ENCODE peak calls at places on chromosomes 1 and 21, in seven cellular contexts. One of them, this sample, is unnamed.

GRCh38 chr1:39876136-39876535 is 7.2 kb downstream of the TRIT1 start:
- DNase-seq in heart left ventricle: no peak
- DNase-seq in adrenal gland: no peak
- DNase-seq in endothelial cell of umbilical vein: no peak
- DNase-seq in thyroid gland: no peak
- DNase-seq in prostate gland: no peak
- DNase-seq in ovary: no peak
- DNase-seq in this sample: no peak

GRCh38 chr1:229310833-229311232 is 32.0 kb downstream of the CCSAP start:
- DNase-seq in adrenal gland: no peak
- DNase-seq in endothelial cell of umbilical vein: no peak
- DNase-seq in prostate gland: no peak
- DNase-seq in ovary: no peak
- DNase-seq in heart left ventricle: no peak
- DNase-seq in thyroid gland: no peak
- DNase-seq in this sample: no peak

GRCh38 chr1:179091691-179092165 is 9.9 kb downstream of the TOR3A start:
- DNase-seq in endothelial cell of umbilical vein: no peak
- DNase-seq in prostate gland: peak
- DNase-seq in adrenal gland: peak
- DNase-seq in ovary: peak
- DNase-seq in thyroid gland: peak
- DNase-seq in heart left ventricle: peak
- DNase-seq in this sample: no peak

GRCh38 chr1:117093091-117093534 is 28.4 kb downstream of the TRIM45 start:
- DNase-seq in adrenal gland: peak
- DNase-seq in thyroid gland: peak
- DNase-seq in prostate gland: no peak
- DNase-seq in heart left ventricle: peak
- DNase-seq in ovary: peak
- DNase-seq in endothelial cell of umbilical vein: peak
- DNase-seq in this sample: peak

GRCh38 chr1:43011020-43011419 is 52.4 kb upstream of the SLC2A1 start:
- DNase-seq in thyroid gland: no peak
- DNase-seq in ovary: no peak
- DNase-seq in heart left ventricle: no peak
- DNase-seq in adrenal gland: no peak
- DNase-seq in prostate gland: no peak
- DNase-seq in endothelial cell of umbilical vein: no peak
- DNase-seq in this sample: no peak

GRCh38 chr1:212235848-212236247 is 49.4 kb upstream of the PPP2R5A start:
- DNase-seq in adrenal gland: no peak
- DNase-seq in prostate gland: no peak
- DNase-seq in thyroid gland: no peak
- DNase-seq in heart left ventricle: no peak
- DNase-seq in ovary: no peak
- DNase-seq in endothelial cell of umbilical vein: no peak
- DNase-seq in this sample: no peak

GRCh38 chr1:67973061-67973460 is 77.4 kb downstream of the DIRAS3 start:
- DNase-seq in ovary: no peak
- DNase-seq in thyroid gland: no peak
- DNase-seq in prostate gland: no peak
- DNase-seq in heart left ventricle: no peak
- DNase-seq in endothelial cell of umbilical vein: no peak
- DNase-seq in adrenal gland: no peak
- DNase-seq in this sample: no peak

GRCh38 chr1:72284084-72284397 is 1.7 kb upstream of the NEGR1 start:
- DNase-seq in heart left ventricle: no peak
- DNase-seq in endothelial cell of umbilical vein: no peak
- DNase-seq in thyroid gland: no peak
- DNase-seq in adrenal gland: no peak
- DNase-seq in ovary: no peak
- DNase-seq in prostate gland: no peak
- DNase-seq in this sample: no peak

GRCh38 chr1:210683403-210684047 is 354.8 kb downstream of the HHAT start:
- DNase-seq in adrenal gland: no peak
- DNase-seq in prostate gland: no peak
- DNase-seq in ovary: no peak
- DNase-seq in endothelial cell of umbilical vein: no peak
- DNase-seq in thyroid gland: no peak
- DNase-seq in heart left ventricle: no peak
- DNase-seq in this sample: no peak

GRCh38 chr1:54273837-54274192 is 73.8 kb downstream of the MRPL37 start:
- DNase-seq in thyroid gland: peak
- DNase-seq in heart left ventricle: peak
- DNase-seq in ovary: peak
- DNase-seq in adrenal gland: peak
- DNase-seq in endothelial cell of umbilical vein: no peak
- DNase-seq in prostate gland: no peak
- DNase-seq in this sample: peak

GRCh38 chr1:216846339-216846738 is 123.1 kb upstream of the ESRRG start:
- DNase-seq in prostate gland: no peak
- DNase-seq in thyroid gland: no peak
- DNase-seq in ovary: no peak
- DNase-seq in heart left ventricle: no peak
- DNase-seq in endothelial cell of umbilical vein: no peak
- DNase-seq in adrenal gland: no peak
- DNase-seq in this sample: no peak

GRCh38 chr1:196557797-196558196 is 50.4 kb downstream of the KCNT2 start:
- DNase-seq in prostate gland: no peak
- DNase-seq in endothelial cell of umbilical vein: peak
- DNase-seq in thyroid gland: no peak
- DNase-seq in ovary: no peak
- DNase-seq in heart left ventricle: no peak
- DNase-seq in adrenal gland: no peak
- DNase-seq in this sample: no peak

GRCh38 chr1:187264995-187265602 is 436.4 kb downstream of the PLA2G4A start:
- DNase-seq in prostate gland: peak
- DNase-seq in thyroid gland: no peak
- DNase-seq in ovary: peak
- DNase-seq in endothelial cell of umbilical vein: peak
- DNase-seq in adrenal gland: peak
- DNase-seq in heart left ventricle: no peak
- DNase-seq in this sample: peak

GRCh38 chr1:214558002-214558770 is 6.8 kb upstream of the PTPN14 start:
- DNase-seq in adrenal gland: peak
- DNase-seq in thyroid gland: no peak
- DNase-seq in endothelial cell of umbilical vein: peak
- DNase-seq in ovary: peak
- DNase-seq in heart left ventricle: peak
- DNase-seq in prostate gland: no peak
- DNase-seq in this sample: peak

GRCh38 chr1:85264150-85264549 is 4.7 kb upstream of the C1orf52 start:
- DNase-seq in endothelial cell of umbilical vein: peak
- DNase-seq in heart left ventricle: no peak
- DNase-seq in prostate gland: no peak
- DNase-seq in ovary: no peak
- DNase-seq in adrenal gland: no peak
- DNase-seq in thyroid gland: no peak
- DNase-seq in this sample: no peak

GRCh38 chr1:198846506-198847010 is 207.7 kb downstream of the PTPRC start:
- DNase-seq in adrenal gland: no peak
- DNase-seq in heart left ventricle: no peak
- DNase-seq in thyroid gland: no peak
- DNase-seq in prostate gland: no peak
- DNase-seq in ovary: no peak
- DNase-seq in endothelial cell of umbilical vein: no peak
- DNase-seq in this sample: no peak

GRCh38 chr1:100941098-100941527 is 45.2 kb downstream of the SLC30A7 start:
- DNase-seq in endothelial cell of umbilical vein: no peak
- DNase-seq in adrenal gland: no peak
- DNase-seq in prostate gland: no peak
- DNase-seq in ovary: no peak
- DNase-seq in heart left ventricle: no peak
- DNase-seq in thyroid gland: no peak
- DNase-seq in this sample: no peak

GRCh38 chr1:17668638-17669175 is 86.4 kb upstream of the ACTL8 start:
- DNase-seq in prostate gland: no peak
- DNase-seq in heart left ventricle: no peak
- DNase-seq in adrenal gland: no peak
- DNase-seq in thyroid gland: no peak
- DNase-seq in ovary: no peak
- DNase-seq in endothelial cell of umbilical vein: no peak
- DNase-seq in this sample: no peak

GRCh38 chr1:205505791-205506190 is 1.3 kb downstream of the CDK18 start:
- DNase-seq in prostate gland: peak
- DNase-seq in endothelial cell of umbilical vein: no peak
- DNase-seq in adrenal gland: peak
- DNase-seq in ovary: peak
- DNase-seq in heart left ventricle: peak
- DNase-seq in thyroid gland: peak
- DNase-seq in this sample: peak

GRCh38 chr1:205598841-205599666 is 32.8 kb downstream of the ELK4 start:
- DNase-seq in prostate gland: no peak
- DNase-seq in adrenal gland: peak
- DNase-seq in heart left ventricle: peak
- DNase-seq in endothelial cell of umbilical vein: peak
- DNase-seq in ovary: peak
- DNase-seq in thyroid gland: peak
- DNase-seq in this sample: no peak

GRCh38 chr1:180042994-180043622 is 88.5 kb downstream of the CEP350 start:
- DNase-seq in endothelial cell of umbilical vein: peak
- DNase-seq in thyroid gland: no peak
- DNase-seq in heart left ventricle: no peak
- DNase-seq in prostate gland: no peak
- DNase-seq in ovary: no peak
- DNase-seq in adrenal gland: no peak
- DNase-seq in this sample: no peak

GRCh38 chr1:210232524-210233215 is at the start of gene SERTAD4:
- DNase-seq in adrenal gland: no peak
- DNase-seq in thyroid gland: peak
- DNase-seq in prostate gland: peak
- DNase-seq in heart left ventricle: peak
- DNase-seq in endothelial cell of umbilical vein: peak
- DNase-seq in ovary: peak
- DNase-seq in this sample: peak

GRCh38 chr1:170518965-170519364 is 13.0 kb upstream of the GORAB start:
- DNase-seq in endothelial cell of umbilical vein: no peak
- DNase-seq in adrenal gland: no peak
- DNase-seq in thyroid gland: no peak
- DNase-seq in ovary: no peak
- DNase-seq in prostate gland: no peak
- DNase-seq in heart left ventricle: no peak
- DNase-seq in this sample: no peak

GRCh38 chr1:161019767-161020572 is 982 bp downstream of the F11R start:
- DNase-seq in ovary: no peak
- DNase-seq in prostate gland: peak
- DNase-seq in adrenal gland: no peak
- DNase-seq in endothelial cell of umbilical vein: peak
- DNase-seq in thyroid gland: no peak
- DNase-seq in heart left ventricle: no peak
- DNase-seq in this sample: no peak

GRCh38 chr1:161021959-161022332 is 994 bp upstream of the F11R start:
- DNase-seq in heart left ventricle: no peak
- DNase-seq in thyroid gland: no peak
- DNase-seq in prostate gland: no peak
- DNase-seq in endothelial cell of umbilical vein: no peak
- DNase-seq in ovary: no peak
- DNase-seq in adrenal gland: no peak
- DNase-seq in this sample: no peak

GRCh38 chr1:161021168-161021958 is 411 bp upstream of the F11R start:
- DNase-seq in thyroid gland: peak
- DNase-seq in ovary: peak
- DNase-seq in heart left ventricle: peak
- DNase-seq in adrenal gland: peak
- DNase-seq in endothelial cell of umbilical vein: peak
- DNase-seq in prostate gland: peak
- DNase-seq in this sample: peak

GRCh38 chr1:161018631-161018930 is 2.4 kb downstream of the F11R start:
- DNase-seq in prostate gland: no peak
- DNase-seq in adrenal gland: no peak
- DNase-seq in heart left ventricle: no peak
- DNase-seq in thyroid gland: no peak
- DNase-seq in ovary: no peak
- DNase-seq in endothelial cell of umbilical vein: no peak
- DNase-seq in this sample: no peak

GRCh38 chr1:161020573-161021167 is at the start of gene F11R:
- DNase-seq in endothelial cell of umbilical vein: peak
- DNase-seq in prostate gland: peak
- DNase-seq in ovary: peak
- DNase-seq in heart left ventricle: peak
- DNase-seq in adrenal gland: peak
- DNase-seq in thyroid gland: peak
- DNase-seq in this sample: no peak
- TF ChIP-seq POLR2A in endothelial cell of umbilical vein: peak
- TF ChIP-seq POLR2A in prostate gland: peak
- TF ChIP-seq POLR2A in ovary: no peak
- TF ChIP-seq POLR2A in heart left ventricle: no peak
- TF ChIP-seq POLR2A in adrenal gland: no peak
- TF ChIP-seq POLR2A in thyroid gland: peak
- TF ChIP-seq POLR2A in this sample: no peak

GRCh38 chr1:114346480-114347029 is 164.4 kb downstream of the TRIM33 start:
- DNase-seq in endothelial cell of umbilical vein: peak
- DNase-seq in thyroid gland: peak
- DNase-seq in ovary: peak
- DNase-seq in prostate gland: peak
- DNase-seq in adrenal gland: peak
- DNase-seq in heart left ventricle: peak
- DNase-seq in this sample: peak
- TF ChIP-seq POLR2A in endothelial cell of umbilical vein: no peak
- TF ChIP-seq POLR2A in thyroid gland: peak
- TF ChIP-seq POLR2A in ovary: no peak
- TF ChIP-seq POLR2A in prostate gland: no peak
- TF ChIP-seq POLR2A in adrenal gland: peak
- TF ChIP-seq POLR2A in heart left ventricle: no peak
- TF ChIP-seq POLR2A in this sample: no peak

DNA sequence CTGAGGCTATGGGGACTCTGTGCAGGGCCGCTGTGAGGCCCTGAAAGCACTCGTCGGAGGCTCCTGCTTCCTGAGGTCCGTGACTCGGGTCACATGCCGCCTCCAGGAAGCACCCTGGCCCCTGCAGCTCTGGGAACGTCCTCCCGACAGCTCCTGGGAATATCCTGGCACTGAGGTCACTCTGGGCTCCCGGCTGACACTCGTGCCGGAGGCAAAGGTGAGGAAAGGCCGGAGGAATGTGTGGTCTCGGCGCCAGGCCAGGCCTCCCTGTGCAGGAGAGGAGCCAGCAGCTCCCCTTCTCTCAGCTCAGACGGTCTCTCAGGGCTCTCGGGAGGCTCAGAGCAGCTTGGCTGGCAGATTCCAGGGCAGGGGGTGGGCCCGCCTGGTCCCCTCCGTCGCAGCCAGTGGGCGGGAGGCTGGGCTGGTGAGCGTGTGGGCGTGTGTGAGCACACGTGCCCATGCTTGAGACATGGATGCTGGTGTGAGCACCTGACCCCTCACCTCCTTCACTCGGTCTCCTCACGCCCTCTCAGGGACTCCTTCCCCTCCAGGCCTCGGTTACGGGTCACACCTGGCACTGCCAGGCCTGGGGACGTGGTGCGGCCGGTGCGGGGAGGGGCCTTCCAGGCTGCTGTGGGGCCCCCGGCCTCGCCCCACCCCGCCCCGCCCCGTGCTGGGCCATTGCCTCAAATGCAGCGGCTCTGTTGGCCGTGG is 5.5 kb upstream of the RNF223 start:
- DNase-seq in heart left ventricle: peak
- DNase-seq in adrenal gland: peak
- DNase-seq in ovary: peak
- DNase-seq in thyroid gland: peak
- DNase-seq in prostate gland: no peak
- DNase-seq in endothelial cell of umbilical vein: peak
- DNase-seq in this sample: peak
- TF ChIP-seq POLR2A in heart left ventricle: no peak
- TF ChIP-seq POLR2A in adrenal gland: no peak
- TF ChIP-seq POLR2A in ovary: no peak
- TF ChIP-seq POLR2A in thyroid gland: peak
- TF ChIP-seq POLR2A in prostate gland: peak
- TF ChIP-seq POLR2A in endothelial cell of umbilical vein: no peak
- TF ChIP-seq POLR2A in this sample: no peak

GRCh38 chr21:45287438-45288391 is at the start of gene POFUT2:
- DNase-seq in endothelial cell of umbilical vein: peak
- DNase-seq in ovary: peak
- DNase-seq in adrenal gland: peak
- DNase-seq in prostate gland: peak
- DNase-seq in thyroid gland: peak
- DNase-seq in heart left ventricle: peak
- DNase-seq in this sample: peak
- TF ChIP-seq POLR2A in endothelial cell of umbilical vein: peak
- TF ChIP-seq POLR2A in ovary: peak
- TF ChIP-seq POLR2A in adrenal gland: peak
- TF ChIP-seq POLR2A in prostate gland: peak
- TF ChIP-seq POLR2A in thyroid gland: peak
- TF ChIP-seq POLR2A in heart left ventricle: peak
- TF ChIP-seq POLR2A in this sample: peak